ENCODE peak calls at places on chromosome 6, in eight cellular contexts. K is globus pallidus; N is activated T-cell treated with anti-CD3 and anti-CD28 coated beads, Interleukin-2, amount 50 U/mL, for 24 hours; X is B cell; O is NCI-H69; E is astrocyte of the spinal cord; J is GM04504; R is lower leg skin. G is an unnamed sample.

GRCh38 chr6:15081437-15081836 is 164.4 kb upstream of the JARID2 start:
- DNase-seq in R (no peak), E (no peak), X (no peak), N (no peak), J (no peak), O (no peak), K (no peak), G (no peak)

GRCh38 chr6:109512271-109512817 is 29.3 kb upstream of the ZBTB24 start:
- DNase-seq in X (no peak), K (no peak), E (peak), O (no peak), J (no peak), N (no peak), R (no peak), G (no peak)

GRCh38 chr6:107805504-107805903 is 18.6 kb downstream of the SCML4 start:
- DNase-seq in R (no peak), K (no peak), E (no peak), O (peak), J (no peak), X (no peak), N (no peak), G (no peak)

GRCh38 chr6:6148192-6148815 is 141.6 kb upstream of the NRN1 start:
- DNase-seq in J (no peak), O (no peak), K (no peak), N (no peak), X (no peak), R (no peak), E (no peak), G (no peak)

GRCh38 chr6:48986803-48987202 is 476.2 kb downstream of the MMUT start:
- DNase-seq in O (peak), E (no peak), N (no peak), J (no peak), R (peak), K (no peak), X (no peak), G (peak)

GRCh38 chr6:111159628-111160027 is 72.3 kb downstream of the SLC16A10 start:
- DNase-seq in X (no peak), R (no peak), K (no peak), N (no peak), O (no peak), E (no peak), J (no peak), G (no peak)

GRCh38 chr6:3122823-3123182 is 4.3 kb downstream of the BPHL start:
- DNase-seq in J (no peak), R (peak), X (no peak), N (no peak), E (no peak), O (no peak), K (no peak), G (no peak)

GRCh38 chr6:126548301-126548700 is 208.4 kb downstream of the CENPW start:
- DNase-seq in X (no peak), N (no peak), K (no peak), J (peak), R (no peak), E (no peak), O (peak), G (no peak)

GRCh38 chr6:2480267-2480966 is 235.0 kb upstream of the GMDS start:
- DNase-seq in J (no peak), N (no peak), O (no peak), X (no peak), K (peak), R (no peak), E (no peak), G (no peak)

GRCh38 chr6:20415304-20416062 is 13.8 kb downstream of the E2F3 start:
- DNase-seq in N (no peak), O (no peak), K (no peak), J (no peak), X (no peak), E (no peak), R (no peak), G (no peak)

GRCh38 chr6:169101981-169102380 is 151.7 kb downstream of the THBS2 start:
- DNase-seq in R (peak), J (no peak), O (no peak), N (no peak), X (no peak), E (no peak), K (no peak), G (no peak)

GRCh38 chr6:57313711-57314471 is 3.5 kb upstream of the PRIM2 start:
- DNase-seq in K (no peak), N (no peak), O (no peak), R (no peak), J (peak), E (peak), X (no peak), G (peak)

GRCh38 chr6:470051-470900 is 78.7 kb downstream of the IRF4 start:
- DNase-seq in R (no peak), X (peak), J (no peak), N (no peak), K (no peak), O (no peak), E (no peak), G (no peak)

G was measured in transverse colon.